ENCODE peak calls at places on chromosomes 7 and 10, in seven cellular contexts. One of them, this sample, is unnamed.
A peak's percentile ranks its signal among the peaks of the same experiment; 100 is the strongest.

GRCh38 chr10:59648711-59649201 is 60.9 kb downstream of the SLC16A9 start:
- DNase-seq in RKO: no peak
- DNase-seq in AG04449: no peak
- DNase-seq in pancreas: no peak
- DNase-seq in AG20443: peak; percentile 18
- DNase-seq in endodermal cell: no peak
- DNase-seq in foreskin fibroblast: no peak
- DNase-seq in this sample: no peak

GRCh38 chr10:77180104-77180503 is 457.5 kb downstream of the KCNMA1 start:
- DNase-seq in RKO: no peak
- DNase-seq in AG04449: no peak
- DNase-seq in pancreas: no peak
- DNase-seq in AG20443: no peak
- DNase-seq in endodermal cell: no peak
- DNase-seq in foreskin fibroblast: peak; percentile 31
- DNase-seq in this sample: no peak

GRCh38 chr7:26646666-26647065 is 217.7 kb downstream of the SKAP2 start:
- DNase-seq in RKO: no peak
- DNase-seq in AG04449: no peak
- DNase-seq in pancreas: no peak
- DNase-seq in AG20443: no peak
- DNase-seq in endodermal cell: no peak
- DNase-seq in foreskin fibroblast: no peak
- DNase-seq in this sample: no peak

GRCh38 chr10:110919971-110920881 is 822 bp downstream of the SHOC2 start:
- DNase-seq in RKO: peak; percentile 64
- DNase-seq in AG04449: no peak
- DNase-seq in pancreas: peak; percentile 51
- DNase-seq in AG20443: peak; percentile 15
- DNase-seq in endodermal cell: peak; percentile 80
- DNase-seq in foreskin fibroblast: peak; percentile 42
- DNase-seq in this sample: peak; percentile 49

GRCh38 chr10:129756912-129757861 is 206.9 kb downstream of the EBF3 start:
- DNase-seq in RKO: no peak
- DNase-seq in AG04449: no peak
- DNase-seq in pancreas: peak; percentile 27
- DNase-seq in AG20443: no peak
- DNase-seq in endodermal cell: peak; percentile 42
- DNase-seq in foreskin fibroblast: no peak
- DNase-seq in this sample: no peak

GRCh38 chr7:77426052-77426404 is 9.9 kb upstream of the GSAP start:
- DNase-seq in RKO: no peak
- DNase-seq in AG04449: no peak
- DNase-seq in pancreas: no peak
- DNase-seq in AG20443: no peak
- DNase-seq in endodermal cell: no peak
- DNase-seq in foreskin fibroblast: no peak
- DNase-seq in this sample: peak; percentile 58

GRCh38 chr10:47027108-47027811 is 116.0 kb downstream of the PTPN20 start:
- DNase-seq in RKO: no peak
- DNase-seq in AG04449: no peak
- DNase-seq in pancreas: peak; percentile 4
- DNase-seq in AG20443: no peak
- DNase-seq in endodermal cell: peak; percentile 33
- DNase-seq in foreskin fibroblast: no peak
- DNase-seq in this sample: no peak

GRCh38 chr7:42624471-42624870 is 287.4 kb downstream of the C7orf25 start:
- DNase-seq in RKO: peak; percentile 1
- DNase-seq in AG04449: no peak
- DNase-seq in pancreas: no peak
- DNase-seq in AG20443: peak; percentile 51
- DNase-seq in endodermal cell: no peak
- DNase-seq in foreskin fibroblast: peak; percentile 63
- DNase-seq in this sample: no peak

GRCh38 chr10:5447071-5447470 is 34.7 kb downstream of the NET1 start:
- DNase-seq in RKO: no peak
- DNase-seq in AG04449: no peak
- DNase-seq in pancreas: no peak
- DNase-seq in AG20443: no peak
- DNase-seq in endodermal cell: no peak
- DNase-seq in foreskin fibroblast: peak; percentile 24
- DNase-seq in this sample: no peak

GRCh38 chr7:44062903-44063295 is 2.5 kb downstream of the PGAM2 start:
- DNase-seq in RKO: no peak
- DNase-seq in AG04449: no peak
- DNase-seq in pancreas: no peak
- DNase-seq in AG20443: no peak
- DNase-seq in endodermal cell: no peak
- DNase-seq in foreskin fibroblast: no peak
- DNase-seq in this sample: no peak

GRCh38 chr7:70582921-70583895 is 548.7 kb upstream of the GALNT17 start:
- DNase-seq in RKO: no peak
- DNase-seq in AG04449: no peak
- DNase-seq in pancreas: no peak
- DNase-seq in AG20443: no peak
- DNase-seq in endodermal cell: peak; percentile 89
- DNase-seq in foreskin fibroblast: no peak
- DNase-seq in this sample: no peak

GRCh38 chr10:80471715-80472233 is 17.7 kb downstream of the TSPAN14 start:
- DNase-seq in RKO: no peak
- DNase-seq in AG04449: no peak
- DNase-seq in pancreas: no peak
- DNase-seq in AG20443: no peak
- DNase-seq in endodermal cell: no peak
- DNase-seq in foreskin fibroblast: no peak
- DNase-seq in this sample: no peak

GRCh38 chr7:47610506-47611044 is 28.7 kb upstream of the TNS3 start:
- DNase-seq in RKO: no peak
- DNase-seq in AG04449: peak; percentile 86
- DNase-seq in pancreas: peak; percentile 20
- DNase-seq in AG20443: peak; percentile 68
- DNase-seq in endodermal cell: no peak
- DNase-seq in foreskin fibroblast: peak; percentile 77
- DNase-seq in this sample: no peak

GRCh38 chr7:36532981-36533499 is 143.4 kb downstream of the ANLN start:
- DNase-seq in RKO: no peak
- DNase-seq in AG04449: no peak
- DNase-seq in pancreas: no peak
- DNase-seq in AG20443: no peak
- DNase-seq in endodermal cell: no peak
- DNase-seq in foreskin fibroblast: no peak
- DNase-seq in this sample: no peak

GRCh38 chr10:14684363-14684762 is 90.3 kb downstream of the FAM107B start:
- DNase-seq in RKO: no peak
- DNase-seq in AG04449: no peak
- DNase-seq in pancreas: no peak
- DNase-seq in AG20443: peak; percentile 47
- DNase-seq in endodermal cell: no peak
- DNase-seq in foreskin fibroblast: no peak
- DNase-seq in this sample: no peak

GRCh38 chr7:68147621-68148238 is 1151.1 kb downstream of the TYW1 start:
- DNase-seq in RKO: no peak
- DNase-seq in AG04449: no peak
- DNase-seq in pancreas: no peak
- DNase-seq in AG20443: no peak
- DNase-seq in endodermal cell: no peak
- DNase-seq in foreskin fibroblast: no peak
- DNase-seq in this sample: no peak

GRCh38 chr7:150686030-150686626 is 622 bp downstream of the GIMAP2 start:
- DNase-seq in RKO: no peak
- DNase-seq in AG04449: no peak
- DNase-seq in pancreas: no peak
- DNase-seq in AG20443: no peak
- DNase-seq in endodermal cell: no peak
- DNase-seq in foreskin fibroblast: no peak
- DNase-seq in this sample: no peak

GRCh38 chr10:121653608-121654007 is 55.4 kb upstream of the FGFR2 start:
- DNase-seq in RKO: no peak
- DNase-seq in AG04449: no peak
- DNase-seq in pancreas: no peak
- DNase-seq in AG20443: no peak
- DNase-seq in endodermal cell: no peak
- DNase-seq in foreskin fibroblast: no peak
- DNase-seq in this sample: no peak

GRCh38 chr7:72187179-72187578 is 225.0 kb downstream of the CALN1 start:
- DNase-seq in RKO: no peak
- DNase-seq in AG04449: no peak
- DNase-seq in pancreas: no peak
- DNase-seq in AG20443: no peak
- DNase-seq in endodermal cell: peak; percentile 49
- DNase-seq in foreskin fibroblast: no peak
- DNase-seq in this sample: no peak

GRCh38 chr7:123282181-123282580 is 82.4 kb upstream of the SLC13A1 start:
- DNase-seq in RKO: no peak
- DNase-seq in AG04449: no peak
- DNase-seq in pancreas: no peak
- DNase-seq in AG20443: no peak
- DNase-seq in endodermal cell: no peak
- DNase-seq in foreskin fibroblast: no peak
- DNase-seq in this sample: no peak

GRCh38 chr10:128530301-128530700 is 404.1 kb upstream of the MKI67 start:
- DNase-seq in RKO: peak; percentile 22
- DNase-seq in AG04449: no peak
- DNase-seq in pancreas: no peak
- DNase-seq in AG20443: no peak
- DNase-seq in endodermal cell: no peak
- DNase-seq in foreskin fibroblast: peak; percentile 12
- DNase-seq in this sample: no peak

This sample was measured in GM20000.